ENCODE peak calls at places on chromosome 4, in nine cellular contexts. V, D, S, W, G, J, R, A and F are unnamed samples.

GRCh38 chr4:2762048-2762447 is 5.9 kb upstream of the TNIP2 start:
- DNase-seq in V (no peak), D (no peak), S (no peak), W (no peak), G (no peak), J (no peak), R (no peak), A (no peak), F (no peak)

GRCh38 chr4:19987746-19988145 is 264.0 kb upstream of the SLIT2 start:
- DNase-seq in V (no peak), D (no peak), S (no peak), W (no peak), G (no peak), J (no peak), R (no peak), A (no peak), F (no peak)

GRCh38 chr4:4377683-4378082 is 9.2 kb upstream of the NSG1 start:
- DNase-seq in V (no peak), D (no peak), S (no peak), W (peak; percentile 75), G (no peak), J (no peak), R (no peak), A (no peak), F (no peak)

GRCh38 chr4:94889523-94889922 is 131.8 kb downstream of the BMPR1B start:
- DNase-seq in V (no peak), D (no peak), S (no peak), W (no peak), G (no peak), J (no peak), R (no peak), A (no peak), F (no peak)

GRCh38 chr4:158172196-158172557 is 648 bp downstream of the GASK1B start:
- DNase-seq in V (no peak), D (no peak), S (no peak), W (no peak), G (no peak), J (no peak), R (no peak), A (no peak), F (no peak)

GRCh38 chr4:8267077-8267476 is 2.5 kb upstream of the HTRA3 start:
- DNase-seq in V (peak; percentile 30), D (peak; percentile 66), S (no peak), W (peak; percentile 76), G (no peak), J (peak; percentile 85), R (no peak), A (peak; percentile 14), F (no peak)

GRCh38 chr4:130359537-130359936 is 1263.6 kb downstream of the C4orf33 start:
- DNase-seq in V (no peak), D (no peak), S (no peak), W (no peak), G (no peak), J (no peak), R (no peak), A (no peak), F (no peak)

GRCh38 chr4:128427832-128428366 is 140.3 kb upstream of the PGRMC2 start:
- DNase-seq in V (no peak), D (no peak), S (no peak), W (no peak), G (peak; percentile 82), J (peak; percentile 49), R (no peak), A (no peak), F (no peak)

GRCh38 chr4:158346576-158346975 is 136.3 kb downstream of the TMEM144 start:
- DNase-seq in V (no peak), D (no peak), S (no peak), W (no peak), G (no peak), J (no peak), R (no peak), A (no peak), F (no peak)

GRCh38 chr4:143224255-143224654 is 39.5 kb downstream of the USP38 start:
- DNase-seq in V (no peak), D (no peak), S (no peak), W (no peak), G (no peak), J (no peak), R (no peak), A (no peak), F (no peak)

GRCh38 chr4:17846256-17846655 is 35.5 kb downstream of the NCAPG start:
- DNase-seq in V (no peak), D (no peak), S (no peak), W (no peak), G (no peak), J (no peak), R (no peak), A (no peak), F (no peak)

GRCh38 chr4:39698424-39699009 is 581 bp downstream of the UBE2K start:
- DNase-seq in V (peak; percentile 69), D (no peak), S (no peak), W (peak; percentile 73), G (no peak), J (peak; percentile 81), R (peak; percentile 79), A (peak; percentile 35), F (no peak)

GRCh38 chr4:740656-741282 is 35.1 kb downstream of the PCGF3 start:
- DNase-seq in V (no peak), D (no peak), S (no peak), W (no peak), G (no peak), J (no peak), R (no peak), A (no peak), F (no peak)

GRCh38 chr4:123398151-123398802 is 1.7 kb downstream of the SPRY1 start:
- DNase-seq in V (peak; percentile 79), D (peak; percentile 87), S (peak; percentile 35), W (peak; percentile 89), G (no peak), J (peak; percentile 87), R (peak; percentile 60), A (peak; percentile 41), F (peak; percentile 38)

GRCh38 chr4:16329132-16329796 is 103.0 kb upstream of the TAPT1 start:
- DNase-seq in V (no peak), D (no peak), S (no peak), W (no peak), G (no peak), J (no peak), R (no peak), A (no peak), F (no peak)

GRCh38 chr4:147076179-147076578 is 130.5 kb upstream of the TTC29 start:
- DNase-seq in V (no peak), D (no peak), S (no peak), W (no peak), G (no peak), J (no peak), R (no peak), A (no peak), F (no peak)